ENCODE peak calls at places on chromosomes 11 and 22, in eight cellular contexts. S is dermis microvascular lymphatic vessel endothelial cell, X is non-pigmented ciliary epithelial cell, O is HT1080, E is MM.1S, H is adrenal gland, C is substantia nigra, Q is left kidney. Z is an unnamed sample.

GRCh38 chr11:86753376-86753775 is 47.0 kb upstream of the PRSS23 start:
- DNase-seq in E (no peak), H (no peak), X (no peak), C (no peak), Q (no peak), S (no peak), O (no peak), Z (no peak)

GRCh38 chr22:36405671-36406070 is 17.9 kb upstream of the MYH9 start:
- DNase-seq in S (no peak), E (peak; percentile 85), C (no peak), Q (peak; percentile 56), O (peak; percentile 81), X (no peak), H (no peak), Z (no peak)

GRCh38 chr11:65594991-65595920 is at the start of gene KCNK7:
- DNase-seq in X (no peak), H (no peak), E (no peak), S (no peak), Q (no peak), O (no peak), C (no peak), Z (no peak)

GRCh38 chr11:12411806-12412727 is 34.7 kb downstream of the PARVA start:
- DNase-seq in E (peak; percentile 44), Q (peak; percentile 86), O (peak; percentile 96), X (peak; percentile 77), C (peak; percentile 6), S (peak; percentile 72), H (peak; percentile 38), Z (peak; percentile 99)

GRCh38 chr11:25587496-25587895 is 744.4 kb upstream of the ANO3 start:
- DNase-seq in X (no peak), H (no peak), S (no peak), E (no peak), O (peak; percentile 2), Q (no peak), C (no peak), Z (no peak)

GRCh38 chr11:83521647-83522596 is 235.8 kb upstream of the CCDC90B start:
- DNase-seq in H (no peak), C (no peak), Q (peak; percentile 15), S (no peak), X (no peak), O (peak; percentile 24), E (no peak), Z (peak; percentile 83)

GRCh38 chr11:64607381-64608259 is 16.6 kb downstream of the SLC22A12 start:
- DNase-seq in S (no peak), O (no peak), Q (peak; percentile 64), E (no peak), X (no peak), H (no peak), C (no peak), Z (no peak)

GRCh38 chr22:19998991-19999820 is 17.4 kb downstream of the ARVCF start:
- DNase-seq in X (no peak), E (no peak), Q (no peak), H (no peak), C (no peak), O (no peak), S (no peak), Z (no peak)

GRCh38 chr22:23289851-23290724 is 109.8 kb downstream of the BCR start:
- DNase-seq in C (peak; percentile 35), S (peak; percentile 66), H (peak; percentile 59), Q (peak; percentile 72), O (peak; percentile 51), X (no peak), E (peak; percentile 19), Z (peak; percentile 68)

GRCh38 chr22:31944700-31945477 is 554 bp downstream of the YWHAH start:
- DNase-seq in H (no peak), O (no peak), Q (peak; percentile 71), C (peak; percentile 40), X (no peak), E (peak; percentile 30), S (peak; percentile 39), Z (peak; percentile 41)

GRCh38 chr11:115247404-115247803 is 256.8 kb downstream of the CADM1 start:
- DNase-seq in H (no peak), Q (peak; percentile 53), E (no peak), C (no peak), X (no peak), S (no peak), O (peak; percentile 39), Z (no peak)

GRCh38 chr11:60143768-60144167 is 39.1 kb downstream of the MS4A6A start:
- DNase-seq in E (no peak), S (no peak), C (no peak), Q (no peak), X (no peak), H (no peak), O (no peak), Z (no peak)

GRCh38 chr11:101586965-101587364 is 3.2 kb upstream of the TRPC6 start:
- DNase-seq in C (no peak), S (no peak), X (no peak), O (no peak), Q (no peak), H (no peak), E (no peak), Z (no peak)

GRCh38 chr11:119742263-119742861 is 13.4 kb upstream of the NECTIN1 start:
- DNase-seq in E (no peak), O (no peak), Q (peak; percentile 86), C (no peak), S (no peak), H (no peak), X (no peak), Z (peak; percentile 81)

GRCh38 chr22:49996532-49997220 is 15.9 kb downstream of the IL17REL start:
- DNase-seq in S (no peak), H (no peak), Q (no peak), C (no peak), E (no peak), O (no peak), X (no peak), Z (no peak)

GRCh38 chr22:38843201-38843715 is 570 bp downstream of the NPTXR start:
- DNase-seq in X (peak; percentile 17), H (peak; percentile 37), O (peak; percentile 71), E (no peak), C (no peak), S (peak; percentile 81), Q (peak; percentile 94), Z (peak; percentile 85)

GRCh38 chr11:461626-462025 is 11.5 kb downstream of the PTDSS2 start:
- DNase-seq in H (no peak), Q (no peak), S (no peak), C (no peak), X (no peak), E (no peak), O (no peak), Z (no peak)

GRCh38 chr11:32136654-32137053 is 45.8 kb downstream of the RCN1 start:
- DNase-seq in X (no peak), Q (no peak), S (no peak), E (no peak), O (peak; percentile 34), H (no peak), C (no peak), Z (no peak)

GRCh38 chr11:113645593-113646349 is 60.3 kb downstream of the TMPRSS5 start:
- DNase-seq in X (no peak), H (no peak), E (no peak), O (no peak), Q (no peak), S (no peak), C (no peak), Z (no peak)

GRCh38 chr11:64391839-64392238 is 32.9 kb downstream of the RPS6KA4 start:
- DNase-seq in S (no peak), O (no peak), Q (no peak), E (no peak), H (no peak), X (no peak), C (no peak), Z (no peak)

GRCh38 chr22:42396621-42397331 is 35.4 kb downstream of the NFAM1 start:
- DNase-seq in C (no peak), S (no peak), O (no peak), X (no peak), E (peak; percentile 10), Q (peak; percentile 45), H (no peak), Z (no peak)

GRCh38 chr11:18775492-18776292 is 15.9 kb downstream of the PTPN5 start:
- DNase-seq in O (peak; percentile 53), H (peak; percentile 62), E (peak; percentile 75), S (peak; percentile 62), Q (peak; percentile 76), C (peak; percentile 22), X (no peak), Z (peak; percentile 79)

GRCh38 chr11:103487113-103487512 is 377.9 kb downstream of the DYNC2H1 start:
- DNase-seq in Q (no peak), H (no peak), C (no peak), S (no peak), O (no peak), E (no peak), X (no peak), Z (no peak)

GRCh38 chr11:83157755-83158473 is 983 bp downstream of the PCF11 start:
- DNase-seq in X (no peak), H (peak; percentile 66), C (peak; percentile 39), E (peak; percentile 48), O (peak; percentile 73), Q (peak; percentile 76), S (peak; percentile 58), Z (peak; percentile 74)

GRCh38 chr11:44005076-44005800 is 42.5 kb upstream of the ACCSL start:
- DNase-seq in X (no peak), Q (peak; percentile 70), H (peak; percentile 19), E (peak; percentile 8), C (no peak), S (no peak), O (no peak), Z (no peak)

GRCh38 chr11:119702261-119702591 is 26.8 kb downstream of the NECTIN1 start:
- DNase-seq in X (no peak), C (no peak), S (no peak), Q (no peak), O (peak; percentile 19), E (no peak), H (no peak), Z (no peak)

GRCh38 chr11:58493676-58494075 is 14.2 kb downstream of the OR5B21 start:
- DNase-seq in X (no peak), E (no peak), Q (no peak), O (no peak), S (no peak), H (no peak), C (no peak), Z (no peak)

GRCh38 chr11:68546555-68546954 is 86.0 kb downstream of the PPP6R3 start:
- DNase-seq in X (no peak), S (peak; percentile 70), E (no peak), Q (no peak), C (no peak), O (peak; percentile 66), H (no peak), Z (peak; percentile 28)

GRCh38 chr11:27699926-27700350 is 317 bp downstream of the BDNF start:
- DNase-seq in Q (no peak), O (no peak), X (no peak), E (no peak), S (no peak), C (no peak), H (no peak), Z (no peak)

GRCh38 chr11:57515332-57516060 is at the start of gene SLC43A1:
- DNase-seq in H (peak; percentile 70), C (no peak), X (no peak), S (peak; percentile 70), E (peak; percentile 28), O (peak; percentile 64), Q (peak; percentile 70), Z (no peak)

GRCh38 chr11:18321622-18321990 is 334 bp downstream of the HPS5 start:
- DNase-seq in S (no peak), X (no peak), H (no peak), E (no peak), Q (no peak), C (no peak), O (no peak), Z (no peak)

GRCh38 chr11:16782226-16782919 is 43.9 kb downstream of the C11orf58 start:
- DNase-seq in H (no peak), Q (no peak), E (no peak), X (no peak), C (no peak), O (no peak), S (no peak), Z (no peak)

GRCh38 chr11:1567052-1567720 is 4.9 kb downstream of the DUSP8 start:
- DNase-seq in Q (no peak), O (no peak), X (no peak), S (no peak), H (no peak), C (no peak), E (no peak), Z (no peak)

GRCh38 chr11:71116435-71117040 is 135.8 kb downstream of the SHANK2 start:
- DNase-seq in X (no peak), O (no peak), S (no peak), Q (peak; percentile 42), H (no peak), C (no peak), E (no peak), Z (peak; percentile 11)

Z was measured in mesendoderm.